ENCODE peak calls at places on chromosome 7, in four cellular contexts. V, U, T and P are unnamed samples.

GRCh38 chr7:130560972-130561371 is 69.1 kb downstream of the MEST start:
- DNase-seq in U (peak; percentile 1), V (peak; percentile 26), T (peak; percentile 53), P (peak; percentile 20)

GRCh38 chr7:5348134-5349004 is 65.6 kb downstream of the SLC29A4 start:
- DNase-seq in V (no peak), U (no peak), T (no peak), P (no peak)

GRCh38 chr7:105691692-105692564 is 110.6 kb upstream of the EFCAB10 start:
- DNase-seq in U (no peak), T (no peak), V (no peak), P (no peak)

GRCh38 chr7:20795881-20796280 is 9.2 kb upstream of the SP8 start:
- DNase-seq in U (no peak), V (no peak), T (no peak), P (no peak)

GRCh38 chr7:91826377-91826776 is 54.1 kb downstream of the MTERF1 start:
- DNase-seq in U (no peak), T (no peak), V (peak; percentile 22), P (no peak)

GRCh38 chr7:84637568-84638338 is 443.2 kb upstream of the SEMA3A start:
- DNase-seq in V (no peak), T (no peak), U (no peak), P (no peak)

GRCh38 chr7:48041665-48041995 is 6.3 kb downstream of the C7orf57 start:
- DNase-seq in U (no peak), T (no peak), V (no peak), P (no peak)

GRCh38 chr7:67402280-67402679 is 405.6 kb downstream of the TYW1 start:
- DNase-seq in U (no peak), T (no peak), V (no peak), P (no peak)

GRCh38 chr7:133315332-133316040 is 62.6 kb downstream of the EXOC4 start:
- DNase-seq in U (no peak), V (no peak), T (no peak), P (no peak)

GRCh38 chr7:158266426-158266816 is 321.2 kb downstream of the PTPRN2 start:
- DNase-seq in T (no peak), V (no peak), U (no peak), P (no peak)
- TF ChIP-seq FOSL1 in T (no peak), V (no peak), U (no peak), P (no peak)

GRCh38 chr7:155189600-155189989 is 108.1 kb upstream of the INSIG1 start:
- DNase-seq in T (no peak), U (no peak), V (no peak), P (no peak)
- TF ChIP-seq FOSL1 in T (no peak), U (no peak), V (no peak), P (no peak)

GRCh38 chr7:152513861-152514770 is 78.3 kb upstream of the KMT2C start:
- DNase-seq in T (no peak), U (no peak), V (no peak), P (no peak)

GRCh38 chr7:152512711-152513110 is 76.9 kb upstream of the KMT2C start:
- DNase-seq in U (no peak), T (no peak), V (no peak), P (no peak)

GRCh38 chr7:152516216-152516615 is 80.4 kb upstream of the KMT2C start:
- DNase-seq in V (no peak), U (no peak), T (no peak), P (no peak)

GRCh38 chr7:152514771-152515105 is 78.9 kb upstream of the KMT2C start:
- DNase-seq in U (no peak), T (no peak), V (no peak), P (no peak)

GRCh38 chr7:152511736-152512135 is 75.9 kb upstream of the KMT2C start:
- DNase-seq in T (no peak), U (no peak), V (no peak), P (no peak)
- TF ChIP-seq FOSL1 in T (no peak), U (no peak), V (no peak), P (no peak)

GRCh38 chr7:81268551-81268950 is 349.7 kb upstream of the SEMA3C start:
- DNase-seq in V (no peak), U (no peak), T (no peak), P (no peak)
- TF ChIP-seq FOSL1 in V (no peak), U (no peak), T (no peak), P (no peak)